ENCODE peak calls at places on chromosomes 5 and 9, in seven cellular contexts. C, D, G, O, Q, V and N are unnamed samples.

GRCh38 chr5:97044057-97044456 is 98.4 kb downstream of the LIX1 start:
- DNase-seq in V (peak; percentile 59), D (no peak), G (peak; percentile 63), C (no peak), O (no peak), Q (peak; percentile 10), N (no peak)

GRCh38 chr9:99192786-99193465 is 28.8 kb downstream of the ALG2 start:
- DNase-seq in Q (no peak), V (no peak), C (no peak), D (no peak), G (no peak), O (peak; percentile 7), N (no peak)

GRCh38 chr5:133285583-133286021 is 233.8 kb downstream of the HSPA4 start:
- DNase-seq in O (peak; percentile 67), Q (peak; percentile 54), C (no peak), D (no peak), V (no peak), G (peak; percentile 63), N (no peak)

GRCh38 chr5:108747111-108748009 is at the start of gene FER:
- DNase-seq in V (peak; percentile 18), C (peak; percentile 21), Q (peak; percentile 40), O (peak; percentile 95), D (peak; percentile 29), G (no peak), N (peak; percentile 65)

GRCh38 chr5:36723921-36724320 is 117.5 kb downstream of the SLC1A3 start:
- DNase-seq in G (no peak), V (no peak), O (no peak), C (no peak), D (no peak), Q (no peak), N (no peak)

GRCh38 chr5:145362261-145362660 is 472.9 kb downstream of the PRELID2 start:
- DNase-seq in V (no peak), O (peak; percentile 95), C (no peak), G (no peak), Q (no peak), D (no peak), N (peak; percentile 66)

GRCh38 chr5:151315998-151316597 is 12.5 kb upstream of the SLC36A3 start:
- DNase-seq in G (peak; percentile 75), V (peak; percentile 78), Q (peak; percentile 75), D (peak; percentile 75), O (peak; percentile 45), C (no peak), N (peak; percentile 89)

GRCh38 chr5:128349044-128349629 is 188.9 kb downstream of the FBN2 start:
- DNase-seq in C (no peak), D (peak; percentile 55), Q (peak; percentile 27), O (peak; percentile 31), G (no peak), V (no peak), N (no peak)

GRCh38 chr5:41097642-41098041 is 26.5 kb upstream of the MROH2B start:
- DNase-seq in D (no peak), C (no peak), O (no peak), V (no peak), G (no peak), Q (peak; percentile 9), N (no peak)
- H3K4me1 ChIP-seq in D (no peaks in the 10 kb centered on the region), C (no peaks in the 10 kb centered on the region), O (no peaks in the 10 kb centered on the region), V (no peaks in the 10 kb centered on the region), G (no peaks in the 10 kb centered on the region), Q (peaks cover 15% of the 10 kb centered on the region), N (peaks cover 12% of the 10 kb centered on the region)

GRCh38 chr5:173923236-173924104 is 35.3 kb downstream of the CPEB4 start:
- DNase-seq in O (peak; percentile 66), Q (no peak), G (no peak), V (peak; percentile 18), C (no peak), D (no peak), N (peak; percentile 54)
- H3K4me1 ChIP-seq in O (peaks cover 13% of the 10 kb centered on the region), Q (peaks cover 94% of the 10 kb centered on the region), G (no peaks in the 10 kb centered on the region), V (peaks cover 52% of the 10 kb centered on the region), C (peaks cover 3% of the 10 kb centered on the region), D (peaks cover 12% of the 10 kb centered on the region), N (peaks cover 58% of the 10 kb centered on the region)

GRCh38 chr9:26502311-26502710 is 390.3 kb downstream of the CAAP1 start:
- DNase-seq in O (no peak), V (peak; percentile 65), D (no peak), C (no peak), G (no peak), Q (no peak), N (peak; percentile 1)

GRCh38 chr9:26508897-26509296 is 383.7 kb downstream of the CAAP1 start:
- DNase-seq in C (no peak), D (no peak), G (no peak), V (no peak), Q (no peak), O (no peak), N (no peak)

GRCh38 chr9:26500471-26500870 is 392.1 kb downstream of the CAAP1 start:
- DNase-seq in G (no peak), Q (no peak), C (no peak), D (no peak), O (no peak), V (no peak), N (no peak)

GRCh38 chr9:26504057-26504456 is 388.5 kb downstream of the CAAP1 start:
- DNase-seq in O (no peak), D (no peak), Q (no peak), V (no peak), G (no peak), C (no peak), N (no peak)
- H3K4me1 ChIP-seq in O (no peaks in the 10 kb centered on the region), D (no peaks in the 10 kb centered on the region), Q (no peaks in the 10 kb centered on the region), V (no peaks in the 10 kb centered on the region), G (no peaks in the 10 kb centered on the region), C (no peaks in the 10 kb centered on the region), N (no peaks in the 10 kb centered on the region)

DNA sequence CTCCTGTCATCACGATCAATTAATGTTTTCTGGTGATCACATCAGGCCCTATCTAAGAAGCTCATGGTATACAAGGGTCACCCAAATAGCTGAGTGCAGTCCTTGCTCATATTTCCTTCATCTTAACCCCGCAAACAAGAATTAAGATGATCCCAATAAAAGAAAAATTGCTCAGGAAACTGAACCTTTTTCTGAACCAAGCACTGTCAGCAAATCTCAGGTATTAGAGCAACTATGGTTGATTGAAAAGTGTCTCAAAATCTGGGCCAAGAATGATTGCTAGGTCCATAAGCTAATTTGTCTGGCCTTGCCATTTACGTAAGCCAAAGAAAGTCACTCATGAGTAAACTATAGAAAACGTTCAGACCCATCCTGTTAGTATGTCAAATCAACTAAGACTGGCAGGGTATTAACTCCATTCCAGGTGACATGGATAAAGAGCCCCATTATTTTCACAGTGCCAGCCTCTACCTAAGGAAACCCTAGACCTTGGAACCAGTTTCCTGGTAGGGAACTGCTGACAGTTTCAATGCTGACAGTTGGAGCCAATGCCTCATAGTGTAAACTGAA is 209.3 kb downstream of the DEPDC1B start:
- DNase-seq in D (peak; percentile 16), Q (no peak), V (no peak), O (no peak), C (no peak), G (no peak), N (no peak)
- H3K4me1 ChIP-seq in D (no peaks in the 10 kb centered on the region), Q (no peaks in the 10 kb centered on the region), V (peaks cover 11% of the 10 kb centered on the region), O (peaks cover 2% of the 10 kb centered on the region), C (no peaks in the 10 kb centered on the region), G (no peaks in the 10 kb centered on the region), N (peaks cover 2% of the 10 kb centered on the region)

DNA sequence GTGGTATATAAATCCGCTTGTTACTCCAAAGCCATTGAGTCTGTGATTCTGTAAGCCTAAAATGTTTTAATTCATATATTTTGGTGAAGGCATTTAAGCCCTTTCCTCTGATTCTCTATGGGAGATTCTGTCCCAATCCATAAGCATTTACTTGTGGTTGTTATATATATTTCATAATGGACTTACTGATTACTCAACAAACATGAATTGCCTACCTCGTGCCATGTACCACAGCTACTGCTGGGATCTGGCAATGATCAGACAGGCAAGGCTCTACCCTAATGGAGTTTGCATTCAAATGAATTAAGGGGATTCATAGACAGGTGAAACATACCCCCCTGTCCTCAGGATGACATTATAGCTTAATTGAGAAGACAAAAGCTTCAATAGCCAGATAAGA is 54.5 kb downstream of the C9orf152 start:
- DNase-seq in G (no peak), C (no peak), Q (no peak), V (no peak), O (no peak), D (no peak), N (no peak)
- H3K4me1 ChIP-seq in G (peaks cover 20% of the 10 kb centered on the region), C (peaks cover 19% of the 10 kb centered on the region), Q (peaks cover 93% of the 10 kb centered on the region), V (no peaks in the 10 kb centered on the region), O (peaks cover 23% of the 10 kb centered on the region), D (no peaks in the 10 kb centered on the region), N (peaks cover 63% of the 10 kb centered on the region)